ENCODE peak calls at places on chromosome 14, in seven cellular contexts. M is nucleus accumbens; U is astrocyte of the hippocampus; N is activated T-cell treated with anti-CD3 and anti-CD28 coated beads for 1 hour; H is stimulated activated CD4-positive, alpha-beta T cell treated with anti-CD3 and anti-CD28 coated beads, TNF-alpha, amount 100 ng/mL, for 24 hours; I is fibroblast of villous mesenchyme; B is GM19239. Q is an unnamed sample.

GRCh38 chr14:31960039-31960438 is 117.1 kb upstream of the ARHGAP5 start:
- DNase-seq in M (no peak), U (no peak), N (no peak), H (no peak), I (no peak), B (no peak), Q (no peak)

GRCh38 chr14:36275741-36276140 is 44.7 kb downstream of the MBIP start:
- DNase-seq in M (no peak), U (no peak), N (no peak), H (no peak), I (no peak), B (no peak), Q (no peak)

GRCh38 chr14:103528158-103528511 is 861 bp upstream of the TRMT61A start:
- DNase-seq in M (no peak), U (no peak), N (no peak), H (no peak), I (peak; percentile 29), B (no peak), Q (no peak)

GRCh38 chr14:50836515-50836914 is 5.6 kb upstream of the NIN start:
- DNase-seq in M (no peak), U (no peak), N (no peak), H (no peak), I (no peak), B (no peak), Q (no peak)

GRCh38 chr14:100547633-100548294 is 39.5 kb downstream of the BEGAIN start:
- DNase-seq in M (no peak), U (peak; percentile 57), N (peak; percentile 28), H (no peak), I (peak; percentile 85), B (no peak), Q (peak; percentile 71)

GRCh38 chr14:36066636-36067035 is 109.9 kb downstream of the PTCSC3 start:
- DNase-seq in M (no peak), U (no peak), N (no peak), H (no peak), I (no peak), B (no peak), Q (no peak)

GRCh38 chr14:104011824-104012517 is 69.6 kb upstream of the RD3L start:
- DNase-seq in M (no peak), U (no peak), N (no peak), H (no peak), I (no peak), B (no peak), Q (peak; percentile 10)

GRCh38 chr14:104503691-104504090 is 75.9 kb upstream of the C14orf180 start:
- DNase-seq in M (no peak), U (no peak), N (no peak), H (no peak), I (no peak), B (no peak), Q (no peak)

GRCh38 chr14:97707603-97708002 is 910.4 kb downstream of the VRK1 start:
- DNase-seq in M (no peak), U (no peak), N (no peak), H (no peak), I (no peak), B (no peak), Q (no peak)

GRCh38 chr14:99930420-99931274 is 134.6 kb upstream of the EVL start:
- DNase-seq in M (no peak), U (no peak), N (no peak), H (no peak), I (no peak), B (no peak), Q (no peak)

GRCh38 chr14:75292886-75293285 is 14.3 kb downstream of the FOS start:
- DNase-seq in M (no peak), U (no peak), N (no peak), H (no peak), I (no peak), B (no peak), Q (no peak)

GRCh38 chr14:50831704-50832130 is 755 bp upstream of the NIN start:
- DNase-seq in M (no peak), U (peak; percentile 39), N (no peak), H (no peak), I (no peak), B (no peak), Q (no peak)

GRCh38 chr14:72451081-72451972 is 442.6 kb downstream of the DPF3 start:
- DNase-seq in M (peak; percentile 24), U (peak; percentile 78), N (peak; percentile 16), H (no peak), I (no peak), B (peak; percentile 25), Q (no peak)

GRCh38 chr14:22781606-22782000 is 15.1 kb downstream of the OXA1L start:
- DNase-seq in M (no peak), U (peak; percentile 26), N (no peak), H (no peak), I (peak; percentile 32), B (no peak), Q (peak; percentile 44)

Q was measured in choroid plexus epithelial cell.